ENCODE peak calls at places on chromosome 21, in ten cellular contexts. I is AG20443; L is M059J; R is brain microvascular endothelial cell; B is central memory CD4-positive, alpha-beta T cell; Q is uterus; P is hypothalamus; E is EL; N is CD4-positive, alpha-beta T cell; M is iris pigment epithelial cell. O is an unnamed sample.

GRCh38 chr21:14766241-14766640 is 220.1 kb upstream of the SAMSN1 start:
- DNase-seq in I (no peak), L (peak; percentile 18), R (no peak), B (no peak), Q (no peak), P (no peak), E (no peak), N (no peak), M (no peak), O (no peak)

GRCh38 chr21:29719561-29719960 is 220.2 kb downstream of the GRIK1 start:
- DNase-seq in I (no peak), L (no peak), R (no peak), B (no peak), Q (no peak), P (no peak), E (no peak), N (no peak), M (no peak), O (no peak)

GRCh38 chr21:15667824-15668223 is 62.0 kb upstream of the USP25 start:
- DNase-seq in I (no peak), L (no peak), R (no peak), B (no peak), Q (no peak), P (no peak), E (no peak), N (no peak), M (peak; percentile 43), O (no peak)

GRCh38 chr21:25688284-25689035 is 46.2 kb downstream of the ATP5PF start:
- DNase-seq in I (peak; percentile 21), L (no peak), R (no peak), B (no peak), Q (no peak), P (no peak), E (no peak), N (no peak), M (no peak), O (no peak)

GRCh38 chr21:33266784-33267135 is 593 bp downstream of the IL10RB start:
- DNase-seq in I (no peak), L (no peak), R (no peak), B (peak; percentile 25), Q (no peak), P (no peak), E (no peak), N (no peak), M (no peak), O (peak; percentile 7)

GRCh38 chr21:33374080-33374873 is 28.9 kb upstream of the IFNGR2 start:
- DNase-seq in I (peak; percentile 49), L (peak; percentile 68), R (peak; percentile 58), B (peak; percentile 43), Q (no peak), P (no peak), E (peak; percentile 53), N (peak; percentile 46), M (peak; percentile 69), O (peak; percentile 49)

GRCh38 chr21:43718872-43719747 is at the start of gene PDXK:
- DNase-seq in I (peak; percentile 94), L (peak; percentile 83), R (peak; percentile 63), B (peak; percentile 83), Q (peak; percentile 87), P (peak; percentile 64), E (peak; percentile 87), N (peak; percentile 61), M (peak; percentile 84), O (peak; percentile 84)

GRCh38 chr21:36700295-36700960 is 1.5 kb downstream of the SIM2 start:
- DNase-seq in I (no peak), L (no peak), R (no peak), B (no peak), Q (no peak), P (no peak), E (no peak), N (no peak), M (no peak), O (no peak)

GRCh38 chr21:27408826-27409225 is 441.9 kb upstream of the ADAMTS5 start:
- DNase-seq in I (no peak), L (no peak), R (no peak), B (no peak), Q (no peak), P (no peak), E (no peak), N (no peak), M (no peak), O (no peak)

GRCh38 chr21:38815060-38815405 is 9.3 kb downstream of the ETS2 start:
- DNase-seq in I (no peak), L (peak; percentile 77), R (peak; percentile 36), B (no peak), Q (no peak), P (no peak), E (peak; percentile 53), N (no peak), M (peak; percentile 88), O (no peak)

GRCh38 chr21:46319192-46319591 is 4.5 kb downstream of the C21orf58 start:
- DNase-seq in I (no peak), L (no peak), R (no peak), B (no peak), Q (no peak), P (no peak), E (no peak), N (no peak), M (no peak), O (no peak)

GRCh38 chr21:29384608-29385359 is 86.1 kb downstream of the BACH1 start:
- DNase-seq in I (no peak), L (no peak), R (no peak), B (no peak), Q (no peak), P (no peak), E (no peak), N (no peak), M (no peak), O (no peak)

GRCh38 chr21:39385299-39386145 is 36.6 kb upstream of the HMGN1 start:
- DNase-seq in I (peak; percentile 93), L (no peak), R (peak; percentile 62), B (peak; percentile 17), Q (peak; percentile 79), P (peak; percentile 54), E (peak; percentile 82), N (peak; percentile 29), M (peak; percentile 79), O (peak; percentile 91)

GRCh38 chr21:30555095-30555494 is 6.0 kb downstream of the KRTAP19-7 start:
- DNase-seq in I (no peak), L (no peak), R (no peak), B (no peak), Q (no peak), P (no peak), E (no peak), N (no peak), M (no peak), O (no peak)

GRCh38 chr21:33273044-33273443 is 6.9 kb downstream of the IL10RB start:
- DNase-seq in I (no peak), L (peak; percentile 85), R (peak; percentile 14), B (no peak), Q (no peak), P (no peak), E (no peak), N (no peak), M (no peak), O (no peak)

GRCh38 chr21:33362044-33362555 is 37.3 kb downstream of the IFNAR1 start:
- DNase-seq in I (no peak), L (no peak), R (no peak), B (peak; percentile 87), Q (no peak), P (no peak), E (no peak), N (peak; percentile 69), M (no peak), O (peak; percentile 42)

GRCh38 chr21:36297555-36297937 is 22.5 kb upstream of the MORC3 start:
- DNase-seq in I (no peak), L (no peak), R (no peak), B (no peak), Q (no peak), P (no peak), E (no peak), N (no peak), M (no peak), O (no peak)